ENCODE peak calls at places on chromosome X, in six cellular contexts. P, F, B, N, Q and O are unnamed samples.

GRCh38 chrX:153727108-153727931 is 2.7 kb downstream of the ABCD1 start:
- DNase-seq in P (no peak), F (peak; percentile 50), B (peak; percentile 59), N (no peak), Q (no peak), O (no peak)

GRCh38 chrX:80578518-80579105 is 158.4 kb downstream of the TENT5D start:
- DNase-seq in P (peak; percentile 36), F (peak; percentile 55), B (peak; percentile 27), N (peak; percentile 41), Q (peak; percentile 25), O (peak; percentile 31)

GRCh38 chrX:24657671-24658410 is 10.7 kb upstream of the PCYT1B start:
- DNase-seq in P (no peak), F (no peak), B (no peak), N (no peak), Q (no peak), O (no peak)

GRCh38 chrX:133677123-133678063 is 262.1 kb upstream of the GPC4 start:
- DNase-seq in P (no peak), F (no peak), B (no peak), N (no peak), Q (no peak), O (no peak)

GRCh38 chrX:96182366-96182765 is 502.3 kb upstream of the DIAPH2 start:
- DNase-seq in P (peak; percentile 72), F (peak; percentile 69), B (peak; percentile 26), N (peak; percentile 0), Q (peak; percentile 38), O (peak; percentile 48)

GRCh38 chrX:110286126-110286525 is 31.8 kb downstream of the AMMECR1 start:
- DNase-seq in P (no peak), F (peak; percentile 86), B (peak; percentile 89), N (no peak), Q (no peak), O (peak; percentile 26)

GRCh38 chrX:155094468-155095061 is 23.3 kb downstream of the BRCC3 start:
- DNase-seq in P (peak; percentile 36), F (peak; percentile 58), B (peak; percentile 49), N (peak; percentile 57), Q (peak; percentile 45), O (peak; percentile 18)

GRCh38 chrX:24846551-24847170 is 152.9 kb downstream of the POLA1 start:
- DNase-seq in P (no peak), F (no peak), B (peak; percentile 52), N (no peak), Q (no peak), O (no peak)

GRCh38 chrX:129717902-129718301 is 20.9 kb upstream of the XPNPEP2 start:
- DNase-seq in P (no peak), F (peak; percentile 49), B (peak; percentile 80), N (no peak), Q (no peak), O (no peak)

GRCh38 chrX:20217279-20217678 is 49.4 kb downstream of the RPS6KA3 start:
- DNase-seq in P (no peak), F (peak; percentile 84), B (peak; percentile 79), N (no peak), Q (no peak), O (peak; percentile 7)

GRCh38 chrX:136577562-136577961 is 45.5 kb downstream of the VGLL1 start:
- DNase-seq in P (peak; percentile 66), F (peak; percentile 69), B (peak; percentile 69), N (peak; percentile 36), Q (peak; percentile 67), O (peak; percentile 61)

GRCh38 chrX:53088136-53088974 is 5.6 kb upstream of the KANTR start:
- DNase-seq in P (peak; percentile 84), F (peak; percentile 89), B (peak; percentile 80), N (peak; percentile 86), Q (peak; percentile 89), O (peak; percentile 92)

GRCh38 chrX:1357993-1358392 is 21.4 kb downstream of the IL3RA start:
- DNase-seq in P (no peak), F (no peak), B (no peak), N (no peak), Q (no peak), O (no peak)

GRCh38 chrX:10450229-10450958 is 170.0 kb downstream of the MID1 start:
- DNase-seq in P (no peak), F (peak; percentile 84), B (peak; percentile 66), N (no peak), Q (no peak), O (no peak)

GRCh38 chrX:136750364-136750763 is 30.4 kb downstream of the ARHGEF6 start:
- DNase-seq in P (no peak), F (no peak), B (no peak), N (no peak), Q (no peak), O (no peak)

GRCh38 chrX:16144420-16144819 is 21.1 kb downstream of the GRPR start:
- DNase-seq in P (no peak), F (no peak), B (no peak), N (no peak), Q (no peak), O (no peak)
- H3K4me3 ChIP-seq in P (no peak overlapping the region), F (no peak overlapping the region), B (no peak overlapping the region), N (no peak overlapping the region), Q (no peak overlapping the region), O (no peak overlapping the region)

GRCh38 chrX:6898371-6898770 is 249.1 kb upstream of the STS start:
- DNase-seq in P (no peak), F (no peak), B (no peak), N (no peak), Q (no peak), O (no peak)
- TF ChIP-seq EZH2phosphoT487 in P (no peak), F (no peak), B (no peak), N (no peak), Q (no peak), O (no peak)

DNA sequence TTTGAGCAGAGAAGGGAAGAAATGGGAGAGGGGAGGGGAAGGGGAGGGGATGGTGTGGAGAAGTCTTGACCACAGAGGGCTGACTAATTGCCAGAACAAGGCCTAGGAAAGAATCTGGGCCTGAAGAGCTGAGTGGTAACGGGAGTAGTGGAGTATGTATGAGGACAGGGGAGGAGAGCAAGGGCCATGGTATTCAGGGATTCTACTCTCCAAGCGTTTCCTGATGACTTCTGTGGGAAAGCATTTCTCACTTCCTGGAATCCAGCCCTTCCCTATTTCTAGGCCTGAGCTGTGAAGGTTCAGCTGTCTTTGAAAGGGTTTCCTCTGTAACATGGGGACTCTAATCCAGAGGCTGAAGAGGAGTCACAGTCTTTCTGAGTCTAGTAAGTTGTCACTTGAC is 19.7 kb upstream of the SOX3 start:
- DNase-seq in P (peak; percentile 19), F (peak; percentile 2), B (peak; percentile 41), N (no peak), Q (no peak), O (no peak)
- H3K4me3 ChIP-seq in P (no peak overlapping the region), F (no peak overlapping the region), B (no peak overlapping the region), N (no peak overlapping the region), Q (no peak overlapping the region), O (no peak overlapping the region)

GRCh38 chrX:33041141-33041540 is 170.2 kb downstream of the DMD start:
- DNase-seq in P (no peak), F (no peak), B (no peak), N (no peak), Q (no peak), O (no peak)
- TF ChIP-seq EZH2phosphoT487 in P (no peak), F (no peak), B (no peak), N (no peak), Q (no peak), O (no peak)

GRCh38 chrX:30590368-30590767 is 12.8 kb upstream of the TASL start:
- DNase-seq in P (no peak), F (no peak), B (no peak), N (no peak), Q (no peak), O (no peak)

GRCh38 chrX:30597258-30598012 is 19.9 kb upstream of the TASL start:
- DNase-seq in P (no peak), F (peak; percentile 9), B (no peak), N (no peak), Q (no peak), O (no peak)

GRCh38 chrX:30593435-30594200 is 16.1 kb upstream of the TASL start:
- DNase-seq in P (peak; percentile 16), F (peak; percentile 51), B (no peak), N (no peak), Q (no peak), O (no peak)

GRCh38 chrX:30589146-30589888 is 11.8 kb upstream of the TASL start:
- DNase-seq in P (no peak), F (no peak), B (no peak), N (no peak), Q (no peak), O (no peak)

GRCh38 chrX:30592846-30593245 is 15.3 kb upstream of the TASL start:
- DNase-seq in P (no peak), F (no peak), B (no peak), N (no peak), Q (no peak), O (no peak)
- H3K4me3 ChIP-seq in P (no peak overlapping the region), F (no peak overlapping the region), B (no peak overlapping the region), N (no peak overlapping the region), Q (no peak overlapping the region), O (no peak overlapping the region)

GRCh38 chrX:151384807-151385206 is 12.2 kb upstream of the VMA21 start:
- DNase-seq in P (peak; percentile 15), F (no peak), B (no peak), N (no peak), Q (peak; percentile 2), O (no peak)
- TF ChIP-seq EZH2phosphoT487 in P (no peak), F (no peak), B (no peak), N (no peak), Q (no peak), O (no peak)